ENCODE peak calls at places on chromosomes 6 and 20, in five cellular contexts. J, M, N, C and A are unnamed samples.

GRCh38 chr6:165049362-165049761 is 260.0 kb downstream of the C6orf118 start:
- DNase-seq in J (peak; percentile 21), M (peak; percentile 14), N (no peak), C (peak; percentile 31), A (no peak)

GRCh38 chr6:83893024-83893423 is 33.5 kb downstream of the CYB5R4 start:
- DNase-seq in J (no peak), M (no peak), N (no peak), C (no peak), A (no peak)

GRCh38 chr6:14635933-14636599 is 518.5 kb downstream of the CD83 start:
- DNase-seq in J (no peak), M (no peak), N (no peak), C (no peak), A (no peak)

GRCh38 chr6:154479388-154480143 is 30.9 kb downstream of the CNKSR3 start:
- DNase-seq in J (no peak), M (peak; percentile 56), N (no peak), C (peak; percentile 64), A (no peak)

GRCh38 chr20:63005862-63006564 is 751 bp downstream of the BHLHE23 start:
- DNase-seq in J (no peak), M (peak; percentile 24), N (peak; percentile 17), C (peak; percentile 18), A (no peak)

GRCh38 chr20:53642196-53643030 is 48.8 kb upstream of the ZNF217 start:
- DNase-seq in J (peak; percentile 89), M (peak; percentile 71), N (peak; percentile 77), C (peak; percentile 64), A (no peak)

GRCh38 chr6:44650947-44651346 is 263.4 kb downstream of the CDC5L start:
- DNase-seq in J (no peak), M (no peak), N (peak; percentile 83), C (no peak), A (no peak)

GRCh38 chr6:159077123-159077522 is 32.3 kb upstream of the TAGAP start:
- DNase-seq in J (no peak), M (no peak), N (no peak), C (peak; percentile 2), A (no peak)

GRCh38 chr6:150826788-150827187 is 38.7 kb upstream of the MTHFD1L start:
- DNase-seq in J (no peak), M (no peak), N (no peak), C (no peak), A (no peak)

GRCh38 chr6:102474041-102474807 is 1080.7 kb downstream of the GRIK2 start:
- DNase-seq in J (no peak), M (no peak), N (no peak), C (no peak), A (no peak)

GRCh38 chr20:63577317-63577894 is 3.4 kb upstream of the HELZ2 start:
- DNase-seq in J (no peak), M (no peak), N (no peak), C (no peak), A (no peak)

GRCh38 chr6:105424177-105424783 is 21.4 kb upstream of the PREP start:
- DNase-seq in J (peak; percentile 62), M (peak; percentile 69), N (peak; percentile 26), C (peak; percentile 76), A (peak; percentile 43)

GRCh38 chr20:7585126-7585679 is 355.1 kb downstream of the HAO1 start:
- DNase-seq in J (no peak), M (peak; percentile 28), N (no peak), C (peak; percentile 11), A (no peak)

GRCh38 chr20:51450221-51450712 is 92.3 kb downstream of the NFATC2 start:
- DNase-seq in J (no peak), M (peak; percentile 47), N (peak; percentile 54), C (no peak), A (no peak)

GRCh38 chr20:14724036-14724435 is 386.6 kb upstream of the FLRT3 start:
- DNase-seq in J (no peak), M (no peak), N (no peak), C (no peak), A (no peak)

GRCh38 chr6:166640342-166641043 is 13.4 kb upstream of the RPS6KA2 start:
- DNase-seq in J (no peak), M (no peak), N (no peak), C (peak; percentile 30), A (no peak)

GRCh38 chr6:75206338-75207210 is 721 bp upstream of the COL12A1 start:
- DNase-seq in J (no peak), M (peak; percentile 67), N (no peak), C (peak; percentile 48), A (no peak)

GRCh38 chr6:27503436-27504030 is 30.6 kb upstream of the ZNF184 start:
- DNase-seq in J (peak; percentile 72), M (peak; percentile 83), N (peak; percentile 64), C (peak; percentile 79), A (peak; percentile 60)

GRCh38 chr6:130513770-130514169 is 148.0 kb downstream of the TMEM200A start:
- DNase-seq in J (no peak), M (peak; percentile 60), N (no peak), C (peak; percentile 47), A (no peak)

GRCh38 chr20:17995967-17996819 is 27.4 kb downstream of the MGME1 start:
- DNase-seq in J (peak; percentile 26), M (peak; percentile 86), N (peak; percentile 52), C (peak; percentile 81), A (no peak)

GRCh38 chr6:123316733-123317323 is 319.9 kb downstream of the TRDN start:
- DNase-seq in J (no peak), M (peak; percentile 33), N (no peak), C (peak; percentile 40), A (no peak)

GRCh38 chr6:22664968-22665367 is 95.6 kb downstream of the HDGFL1 start:
- DNase-seq in J (no peak), M (no peak), N (peak; percentile 72), C (no peak), A (no peak)

GRCh38 chr6:101777646-101778045 is 384.1 kb downstream of the GRIK2 start:
- DNase-seq in J (no peak), M (no peak), N (no peak), C (no peak), A (no peak)

GRCh38 chr20:51380401-51381385 is 161.8 kb downstream of the NFATC2 start:
- DNase-seq in J (no peak), M (no peak), N (no peak), C (no peak), A (no peak)

GRCh38 chr20:42005211-42005610 is 387.0 kb upstream of the CHD6 start:
- DNase-seq in J (no peak), M (no peak), N (no peak), C (no peak), A (no peak)

GRCh38 chr20:32661820-32662528 is 11.8 kb downstream of the C20orf203 start:
- DNase-seq in J (no peak), M (no peak), N (no peak), C (no peak), A (no peak)

DNA sequence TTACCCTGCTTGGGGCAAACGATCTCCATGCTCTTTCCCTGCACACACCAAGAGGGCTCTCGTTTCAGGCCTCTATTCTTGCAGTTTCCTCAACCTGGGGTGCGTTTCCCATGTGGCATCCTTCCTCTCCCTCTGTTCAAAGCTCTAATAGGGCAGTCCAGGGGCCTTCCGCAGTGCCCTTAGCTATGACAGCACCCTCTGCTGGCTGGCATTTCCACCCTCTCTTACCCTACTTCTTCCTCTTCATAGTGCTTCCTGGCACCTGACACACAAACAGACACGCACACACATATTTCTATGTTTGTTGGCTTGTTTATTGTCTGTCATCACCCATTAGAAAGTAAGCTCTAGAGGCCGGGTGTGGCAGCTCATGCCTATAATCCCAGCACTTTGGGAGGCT is 294.0 kb downstream of the CLIC5 start:
- DNase-seq in J (no peak), M (no peak), N (no peak), C (no peak), A (no peak)
- TF ChIP-seq CTCF in J (peak; percentile 43), M (no peak), N (peak; percentile 33), C (no peak), A (no peak)

GRCh38 chr6:24566020-24566752 is 71.4 kb downstream of the ALDH5A1 start:
- DNase-seq in J (no peak), M (peak; percentile 18), N (no peak), C (no peak), A (no peak)
- TF ChIP-seq CTCF in J (no peak), M (no peak), N (no peak), C (no peak), A (no peak)

DNA sequence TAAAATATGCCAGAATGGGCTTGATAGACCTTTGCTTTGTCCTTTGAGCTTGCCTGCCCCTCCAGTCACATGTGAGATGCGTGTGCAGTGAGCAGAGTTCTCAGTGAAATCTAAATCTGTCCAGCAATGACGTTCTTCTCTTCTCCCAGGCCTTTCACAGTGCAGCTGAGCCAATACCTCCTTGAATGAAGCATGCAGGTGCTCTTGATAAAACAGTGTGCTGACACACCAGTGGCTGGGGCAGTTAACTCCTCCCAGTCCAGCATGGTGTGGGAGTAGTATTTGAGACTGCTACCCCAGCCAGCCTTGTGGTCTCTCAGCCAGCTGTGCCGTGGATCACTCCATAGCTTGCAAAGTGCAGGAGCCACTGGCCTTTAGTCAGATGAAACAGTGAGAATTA is 240.5 kb downstream of the FARS2 start:
- DNase-seq in J (no peak), M (no peak), N (no peak), C (no peak), A (peak; percentile 20)
- TF ChIP-seq CTCF in J (no peak), M (no peak), N (no peak), C (no peak), A (no peak)

DNA sequence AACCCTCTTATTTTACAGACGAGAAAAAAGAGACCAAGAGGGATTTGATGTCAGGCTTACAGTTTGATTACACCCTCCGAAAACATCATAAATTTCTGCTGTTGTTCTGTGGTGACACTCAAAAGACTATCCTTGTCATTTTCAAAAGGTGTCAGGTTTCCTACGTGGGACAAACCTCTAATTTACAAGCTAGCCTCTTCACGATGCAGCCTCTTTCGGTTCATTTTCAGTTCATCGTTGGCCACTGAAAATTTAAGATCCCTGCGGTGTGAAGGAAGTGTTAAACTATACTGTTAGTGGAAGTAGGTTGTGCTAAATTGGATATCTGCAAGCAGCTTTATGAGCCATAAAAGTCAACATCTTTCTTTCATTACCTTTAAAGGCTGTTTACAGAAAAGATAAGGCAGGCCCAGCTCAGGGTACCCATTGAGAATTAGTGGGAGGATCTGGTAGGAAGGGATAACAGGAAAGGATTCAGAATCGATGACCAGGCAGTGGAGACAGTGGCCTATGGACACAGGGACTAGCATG is 329.2 kb upstream of the SOX4 start:
- DNase-seq in J (no peak), M (no peak), N (no peak), C (no peak), A (no peak)
- TF ChIP-seq CTCF in J (no peak), M (no peak), N (no peak), C (no peak), A (no peak)

GRCh38 chr6:169445227-169445626 is 191.6 kb upstream of the THBS2 start:
- DNase-seq in J (no peak), M (no peak), N (no peak), C (no peak), A (no peak)
- TF ChIP-seq CTCF in J (peak; percentile 44), M (peak; percentile 11), N (no peak), C (peak; percentile 31), A (peak; percentile 34)

GRCh38 chr6:126524927-126525326 is 185.0 kb downstream of the CENPW start:
- DNase-seq in J (no peak), M (no peak), N (no peak), C (no peak), A (no peak)
- TF ChIP-seq CTCF in J (no peak), M (no peak), N (no peak), C (no peak), A (no peak)